ENCODE peak calls at places on chromosomes 13 and 19, in eight cellular contexts. I is H7; Z is iPS DF 6.9; C is CD4-positive, alpha-beta memory T cell; M is activated CD4-positive, alpha-beta T cell treated with anti-CD3 and anti-CD28 coated beads for 36 hours; K is cardiac fibroblast; F is naive thymus-derived CD8-positive, alpha-beta T cell; O is frontal cortex. P is an unnamed sample.

GRCh38 chr19:9672893-9673292 is 2.0 kb downstream of the ZNF562 start:
- DNase-seq in I (no peak), Z (no peak), C (no peak), M (no peak), K (no peak), F (no peak), O (no peak), P (no peak)

GRCh38 chr13:33349996-33350826 is 64.7 kb upstream of the STARD13 start:
- DNase-seq in I (peak; percentile 79), Z (no peak), C (no peak), M (no peak), K (peak; percentile 56), F (no peak), O (peak; percentile 49), P (peak; percentile 23)

GRCh38 chr19:56138069-56138468 is 3.0 kb upstream of the ZNF444 start:
- DNase-seq in I (no peak), Z (no peak), C (no peak), M (no peak), K (peak; percentile 40), F (no peak), O (no peak), P (no peak)

GRCh38 chr19:45496349-45496953 is 396 bp downstream of the RTN2 start:
- DNase-seq in I (peak; percentile 95), Z (no peak), C (peak; percentile 40), M (peak; percentile 74), K (no peak), F (peak; percentile 51), O (peak; percentile 55), P (no peak)

GRCh38 chr19:58571575-58571947 is 1.6 kb downstream of the MZF1 start:
- DNase-seq in I (no peak), Z (no peak), C (no peak), M (peak; percentile 5), K (no peak), F (peak; percentile 15), O (no peak), P (no peak)

GRCh38 chr19:7294571-7295212 is 478 bp upstream of the INSR start:
- DNase-seq in I (peak; percentile 79), Z (no peak), C (no peak), M (peak; percentile 60), K (peak; percentile 53), F (no peak), O (peak; percentile 76), P (no peak)

GRCh38 chr19:47693903-47694302 is 19.3 kb upstream of the EHD2 start:
- DNase-seq in I (peak; percentile 66), Z (no peak), C (no peak), M (no peak), K (no peak), F (no peak), O (no peak), P (no peak)

GRCh38 chr13:66940113-66940512 is 290.0 kb downstream of the PCDH9 start:
- DNase-seq in I (no peak), Z (no peak), C (no peak), M (no peak), K (peak; percentile 5), F (no peak), O (no peak), P (no peak)

GRCh38 chr13:28501547-28501946 is 6.6 kb upstream of the FLT1 start:
- DNase-seq in I (peak; percentile 12), Z (no peak), C (no peak), M (no peak), K (no peak), F (no peak), O (no peak), P (no peak)

GRCh38 chr13:43316997-43317396 is 293.6 kb downstream of the DNAJC15 start:
- DNase-seq in I (peak; percentile 24), Z (no peak), C (no peak), M (no peak), K (peak; percentile 78), F (no peak), O (peak; percentile 26), P (peak; percentile 48)

GRCh38 chr13:85501616-85502015 is 297.6 kb downstream of the SLITRK6 start:
- DNase-seq in I (no peak), Z (no peak), C (no peak), M (no peak), K (no peak), F (no peak), O (no peak), P (no peak)

GRCh38 chr19:41298327-41298964 is 11.5 kb upstream of the CCDC97 start:
- DNase-seq in I (no peak), Z (no peak), C (peak; percentile 55), M (no peak), K (peak; percentile 81), F (peak; percentile 57), O (peak; percentile 46), P (peak; percentile 91)

GRCh38 chr19:18278521-18279265 is 2.7 kb downstream of the JUND start:
- DNase-seq in I (peak; percentile 47), Z (no peak), C (peak; percentile 71), M (peak; percentile 76), K (peak; percentile 51), F (peak; percentile 69), O (no peak), P (peak; percentile 25)

GRCh38 chr19:2041686-2042484 is 9.2 kb downstream of the MKNK2 start:
- DNase-seq in I (peak; percentile 100), Z (no peak), C (peak; percentile 100), M (peak; percentile 100), K (peak; percentile 94), F (peak; percentile 100), O (peak; percentile 97), P (peak; percentile 85)

GRCh38 chr13:110644892-110645521 is 29.7 kb downstream of the NAXD start:
- DNase-seq in I (peak; percentile 97), Z (peak; percentile 55), C (peak; percentile 60), M (peak; percentile 69), K (peak; percentile 63), F (peak; percentile 61), O (peak; percentile 74), P (peak; percentile 48)

GRCh38 chr19:48391100-48392005 is at the start of gene KDELR1:
- DNase-seq in I (peak; percentile 98), Z (no peak), C (peak; percentile 66), M (peak; percentile 85), K (peak; percentile 83), F (peak; percentile 74), O (peak; percentile 98), P (peak; percentile 39)

GRCh38 chr13:37652596-37652995 is 54.0 kb upstream of the POSTN start:
- DNase-seq in I (no peak), Z (no peak), C (no peak), M (no peak), K (no peak), F (no peak), O (no peak), P (no peak)

GRCh38 chr13:88552966-88553365 is 881.8 kb downstream of the SLITRK5 start:
- DNase-seq in I (no peak), Z (no peak), C (no peak), M (no peak), K (no peak), F (no peak), O (no peak), P (no peak)

P was measured in brain microvascular endothelial cell.